ENCODE peak calls at places on chromosomes 11 and 22, in seven cellular contexts. A is brain microvascular endothelial cell; E is NCI-H2081; M is stimulated activated CD4-positive, alpha-beta T cell treated with anti-CD3 and anti-CD28 coated beads, Interleukin-2, amount 100 ng/mL, for 48 hours; W is fibroblast of mammary gland; R is aorta; P is psoas muscle. O is an unnamed sample.
A peak's percentile ranks its signal among the peaks of the same experiment; 100 is the strongest.

GRCh38 chr11:10453261-10453660 is 1.8 kb upstream of the AMPD3 start:
- DNase-seq in E (no peak), M (no peak), W (no peak), R (no peak), P (no peak), A (no peak), O (peak; percentile 47)

GRCh38 chr11:115645631-115646271 is 141.5 kb upstream of the CADM1 start:
- DNase-seq in E (no peak), P (no peak), M (no peak), R (peak; percentile 51), W (no peak), A (no peak), O (no peak)

GRCh38 chr11:66126064-66126463 is 56.0 kb downstream of the PACS1 start:
- DNase-seq in P (no peak), A (no peak), M (no peak), R (no peak), E (no peak), W (no peak), O (no peak)

GRCh38 chr11:117221775-117222517 is 9.9 kb downstream of the PCSK7 start:
- DNase-seq in A (no peak), M (no peak), P (peak; percentile 87), W (peak; percentile 83), R (peak; percentile 83), E (peak; percentile 86), O (no peak)

GRCh38 chr11:57574061-57574460 is 6.6 kb upstream of the UBE2L6 start:
- DNase-seq in W (no peak), M (no peak), E (no peak), R (no peak), P (no peak), A (no peak), O (no peak)

GRCh38 chr11:108693852-108694251 is 29.0 kb downstream of the DDX10 start:
- DNase-seq in R (no peak), W (peak; percentile 86), A (peak; percentile 77), M (no peak), P (no peak), E (no peak), O (peak; percentile 81)

GRCh38 chr11:131073167-131073566 is 156.9 kb upstream of the SNX19 start:
- DNase-seq in W (peak; percentile 45), A (no peak), R (no peak), M (no peak), E (no peak), P (no peak), O (no peak)

GRCh38 chr11:23520226-23520960 is 660.1 kb upstream of the CCDC179 start:
- DNase-seq in A (no peak), M (no peak), W (no peak), R (no peak), E (no peak), P (no peak), O (no peak)

GRCh38 chr11:428295-428694 is 13.5 kb upstream of the SIGIRR start:
- DNase-seq in E (no peak), M (no peak), P (peak; percentile 30), R (peak; percentile 38), W (no peak), A (no peak), O (no peak)

GRCh38 chr11:120579601-120580000 is 68.1 kb downstream of the GRIK4 start:
- DNase-seq in P (no peak), W (no peak), A (no peak), E (no peak), M (no peak), R (no peak), O (no peak)

GRCh38 chr22:46103181-46103580 is 47.1 kb upstream of the PPARA start:
- DNase-seq in M (no peak), W (no peak), P (no peak), E (no peak), R (no peak), A (no peak), O (no peak)

GRCh38 chr11:12769834-12770345 is 95.7 kb downstream of the TEAD1 start:
- DNase-seq in M (no peak), A (peak; percentile 71), E (peak; percentile 63), W (peak; percentile 85), P (no peak), R (no peak), O (peak; percentile 88)

GRCh38 chr11:83544871-83545270 is 258.7 kb upstream of the CCDC90B start:
- DNase-seq in E (no peak), A (no peak), R (no peak), W (no peak), M (no peak), P (no peak), O (no peak)

GRCh38 chr11:1785749-1786261 is 22.1 kb upstream of the CTSD start:
- DNase-seq in W (no peak), E (no peak), P (no peak), A (no peak), R (peak; percentile 81), M (no peak), O (no peak)

GRCh38 chr11:120511116-120511803 is at the start of gene GRIK4:
- DNase-seq in E (peak; percentile 80), R (peak; percentile 86), W (peak; percentile 52), P (peak; percentile 90), A (peak; percentile 56), M (peak; percentile 80), O (peak; percentile 78)

GRCh38 chr11:134519788-134520187 is 107.7 kb upstream of the B3GAT1 start:
- DNase-seq in P (peak; percentile 14), W (no peak), E (no peak), R (no peak), A (no peak), M (no peak), O (no peak)

GRCh38 chr11:92886243-92886905 is 83.1 kb upstream of the MTNR1B start:
- DNase-seq in P (no peak), M (peak; percentile 1), W (peak; percentile 55), R (no peak), A (peak; percentile 61), E (peak; percentile 77), O (peak; percentile 38)

GRCh38 chr11:117281159-117281558 is 10.0 kb upstream of the BACE1-AS start:
- DNase-seq in R (no peak), A (peak; percentile 91), M (no peak), W (peak; percentile 99), E (no peak), P (no peak), O (peak; percentile 96)

GRCh38 chr11:94023856-94024255 is 2.7 kb downstream of the HEPHL1 start:
- DNase-seq in A (no peak), M (no peak), P (no peak), E (no peak), R (no peak), W (no peak), O (no peak)

GRCh38 chr11:2777871-2778629 is 78.3 kb upstream of the KCNQ1OT1 start:
- DNase-seq in W (no peak), P (peak; percentile 48), M (no peak), A (no peak), E (no peak), R (peak; percentile 44), O (no peak)

GRCh38 chr11:64334764-64335741 is 5.0 kb upstream of the CCDC88B start:
- DNase-seq in R (no peak), M (no peak), P (peak; percentile 62), W (peak; percentile 94), E (no peak), A (peak; percentile 92), O (peak; percentile 99)

GRCh38 chr11:44855138-44855849 is 95.4 kb downstream of the TP53I11 start:
- DNase-seq in M (peak; percentile 21), W (no peak), E (no peak), P (no peak), R (no peak), A (no peak), O (no peak)

GRCh38 chr11:80592546-80592945 is 1151.7 kb upstream of the TENM4 start:
- DNase-seq in R (no peak), P (no peak), M (no peak), E (no peak), W (no peak), A (no peak), O (no peak)

GRCh38 chr11:73570415-73571114 is 27.3 kb downstream of the FAM168A start:
- DNase-seq in M (no peak), A (peak; percentile 82), R (no peak), E (no peak), W (peak; percentile 67), P (no peak), O (peak; percentile 84)

GRCh38 chr11:26649884-26650283 is 72.0 kb downstream of the SLC5A12 start:
- DNase-seq in M (peak; percentile 10), W (peak; percentile 86), R (no peak), P (no peak), E (peak; percentile 79), A (peak; percentile 73), O (peak; percentile 60)

GRCh38 chr11:64692764-64693331 is 30.1 kb downstream of the NRXN2 start:
- DNase-seq in W (no peak), E (no peak), A (no peak), P (no peak), R (no peak), M (no peak), O (no peak)

GRCh38 chr11:985435-985834 is 51.1 kb downstream of the MUC6 start:
- DNase-seq in P (no peak), E (no peak), M (no peak), W (no peak), R (no peak), A (no peak), O (no peak)